ENCODE peak calls at places on chromosomes 13 and 19, in five cellular contexts. I is uterus; O is activated CD4-positive, alpha-beta T cell treated with anti-CD3 and anti-CD28 coated beads for 1 hour; M is astrocyte of the spinal cord; X is Ammon's horn. A is an unnamed sample.

GRCh38 chr13:52743988-52744387 is 4.4 kb upstream of the CNMD start:
- DNase-seq in I (no peak), O (no peak), M (no peak), X (no peak), A (no peak)

GRCh38 chr13:19606152-19606551 is 27.3 kb upstream of the MPHOSPH8 start:
- DNase-seq in I (no peak), O (no peak), M (no peak), X (peak; percentile 24), A (no peak)

GRCh38 chr19:35224681-35225604 is 3.6 kb downstream of the FAM187B start:
- DNase-seq in I (no peak), O (no peak), M (no peak), X (no peak), A (no peak)

GRCh38 chr13:40402931-40403412 is 263.5 kb downstream of the FOXO1 start:
- DNase-seq in I (peak; percentile 52), O (no peak), M (peak; percentile 85), X (no peak), A (no peak)

GRCh38 chr13:39876258-39876657 is 220.8 kb downstream of the COG6 start:
- DNase-seq in I (no peak), O (no peak), M (peak; percentile 89), X (no peak), A (no peak)

GRCh38 chr13:113001251-113002140 is 32.5 kb downstream of the MCF2L start:
- DNase-seq in I (no peak), O (no peak), M (peak; percentile 2), X (peak; percentile 77), A (no peak)

GRCh38 chr13:31818236-31818635 is 78.9 kb downstream of the RXFP2 start:
- DNase-seq in I (no peak), O (no peak), M (no peak), X (no peak), A (no peak)

GRCh38 chr13:74910399-74910798 is 571.6 kb downstream of the TBC1D4 start:
- DNase-seq in I (no peak), O (no peak), M (no peak), X (no peak), A (no peak)

GRCh38 chr19:40256511-40256910 is 28.6 kb downstream of the AKT2 start:
- DNase-seq in I (no peak), O (no peak), M (no peak), X (no peak), A (no peak)

GRCh38 chr13:112996671-112997091 is 27.7 kb downstream of the MCF2L start:
- DNase-seq in I (no peak), O (no peak), M (no peak), X (no peak), A (no peak)

GRCh38 chr19:30109565-30109964 is 167.5 kb downstream of the URI1 start:
- DNase-seq in I (no peak), O (no peak), M (no peak), X (no peak), A (no peak)

GRCh38 chr13:35724480-35724879 is 248.0 kb upstream of the MAB21L1 start:
- DNase-seq in I (no peak), O (no peak), M (peak; percentile 30), X (no peak), A (no peak)

GRCh38 chr13:20136781-20137703 is 23.8 kb downstream of the GJA3 start:
- DNase-seq in I (no peak), O (no peak), M (no peak), X (no peak), A (no peak)

GRCh38 chr19:38649305-38650179 is 2.1 kb downstream of the ACTN4 start:
- DNase-seq in I (peak; percentile 60), O (no peak), M (no peak), X (no peak), A (no peak)

GRCh38 chr19:40553885-40554857 is 22.5 kb upstream of the SHKBP1 start:
- DNase-seq in I (no peak), O (no peak), M (no peak), X (no peak), A (no peak)

GRCh38 chr19:36489920-36490415 is 607 bp upstream of the ZNF566 start:
- DNase-seq in I (peak; percentile 79), O (no peak), M (no peak), X (no peak), A (peak; percentile 83)

GRCh38 chr19:45117167-45117594 is 24.2 kb downstream of the PPP1R37 start:
- DNase-seq in I (no peak), O (peak; percentile 13), M (no peak), X (no peak), A (no peak)

GRCh38 chr19:45615795-45616708 is 14.0 kb upstream of the GPR4 start:
- DNase-seq in I (peak; percentile 66), O (peak; percentile 39), M (peak; percentile 94), X (peak; percentile 23), A (no peak)

GRCh38 chr19:55070755-55071502 is 4.7 kb upstream of the EPS8L1 start:
- DNase-seq in I (no peak), O (no peak), M (peak; percentile 36), X (no peak), A (no peak)

GRCh38 chr19:687569-688166 is 7.6 kb downstream of the PRSS57 start:
- DNase-seq in I (no peak), O (no peak), M (no peak), X (no peak), A (no peak)

GRCh38 chr13:44271031-44271433 is 102.6 kb upstream of the SERP2 start:
- DNase-seq in I (no peak), O (no peak), M (peak; percentile 71), X (no peak), A (no peak)

GRCh38 chr13:28754698-28755545 is 36.2 kb upstream of the SLC46A3 start:
- DNase-seq in I (no peak), O (no peak), M (peak; percentile 45), X (no peak), A (no peak)

GRCh38 chr19:35852029-35852780 is at the start of gene NPHS1:
- DNase-seq in I (no peak), O (no peak), M (no peak), X (no peak), A (no peak)

GRCh38 chr13:40803316-40803715 is 13.9 kb downstream of the SLC25A15 start:
- DNase-seq in I (no peak), O (no peak), M (no peak), X (no peak), A (no peak)

GRCh38 chr19:10968527-10969081 is 7.8 kb downstream of the SMARCA4 start:
- DNase-seq in I (no peak), O (no peak), M (no peak), X (no peak), A (no peak)

A was measured in coronary artery.